ENCODE peak calls at places on chromosomes 13 and 19, in six cellular contexts. Z is pancreas, B is neural progenitor cell, A is IMR-90, H is transverse colon, P is heart right ventricle. D is an unnamed sample. For H3K36me3 and H3K4me1, the result is how much of the 10 kb centered on the place peaks cover.

GRCh38 chr19:8615022-8615421 is 4.5 kb upstream of the ADAMTS10 start:
- DNase-seq in Z (no peak), B (no peak), A (peak), H (no peak), P (no peak), D (no peak)

GRCh38 chr13:29754486-29754806 is 96.0 kb downstream of the UBL3 start:
- DNase-seq in Z (no peak), B (no peak), A (peak), H (no peak), P (no peak), D (no peak)

GRCh38 chr19:38717051-38717450 is 27.2 kb downstream of the CAPN12 start:
- DNase-seq in Z (no peak), B (no peak), A (no peak), H (no peak), P (no peak), D (no peak)

GRCh38 chr19:12649941-12650340 is 16.6 kb downstream of the MAN2B1 start:
- DNase-seq in Z (no peak), B (no peak), A (no peak), H (no peak), P (no peak), D (no peak)

GRCh38 chr13:74026753-74027152 is 107.5 kb downstream of the KLF12 start:
- DNase-seq in Z (no peak), B (no peak), A (peak), H (peak), P (no peak), D (no peak)

GRCh38 chr19:33659835-33660234 is 38.1 kb downstream of the CHST8 start:
- DNase-seq in Z (no peak), B (no peak), A (no peak), H (no peak), P (no peak), D (no peak)

GRCh38 chr13:48595330-48596127 is 58.2 kb upstream of the CYSLTR2 start:
- DNase-seq in Z (peak), B (peak), A (peak), H (peak), P (no peak), D (peak)

GRCh38 chr19:54871713-54872112 is 2.3 kb upstream of the FCAR start:
- DNase-seq in Z (no peak), B (no peak), A (no peak), H (no peak), P (no peak), D (no peak)

GRCh38 chr13:53782400-53783030 is 753.9 kb downstream of the OLFM4 start:
- DNase-seq in Z (peak), B (peak), A (peak), H (no peak), P (no peak), D (no peak)

GRCh38 chr19:40933025-40933424 is 51.0 kb upstream of the CYP2A7 start:
- DNase-seq in Z (no peak), B (peak), A (no peak), H (no peak), P (no peak), D (no peak)

GRCh38 chr13:105090244-105090643 is 1445.2 kb downstream of the EFNB2 start:
- DNase-seq in Z (no peak), B (no peak), A (no peak), H (no peak), P (no peak), D (no peak)

GRCh38 chr19:10848208-10848843 is at the start of gene C19orf38:
- DNase-seq in Z (no peak), B (no peak), A (no peak), H (no peak), P (no peak), D (no peak)

GRCh38 chr19:42683917-42684513 is 56.3 kb downstream of the PSG3 start:
- DNase-seq in Z (no peak), B (peak), A (peak), H (no peak), P (no peak), D (no peak)

GRCh38 chr13:52461265-52461664 is 6.0 kb downstream of the CKAP2 start:
- DNase-seq in Z (no peak), B (no peak), A (no peak), H (no peak), P (no peak), D (no peak)

GRCh38 chr13:26838821-26839220 is 78.2 kb upstream of the GPR12 start:
- DNase-seq in Z (no peak), B (no peak), A (no peak), H (no peak), P (no peak), D (no peak)

GRCh38 chr13:112064222-112064621 is 2.7 kb upstream of the SOX1 start:
- DNase-seq in Z (no peak), B (no peak), A (no peak), H (no peak), P (no peak), D (no peak)

GRCh38 chr19:7304200-7304599 is 10.0 kb upstream of the INSR start:
- DNase-seq in Z (no peak), B (no peak), A (no peak), H (peak), P (no peak), D (no peak)

GRCh38 chr13:30607908-30608307 is 9.8 kb upstream of the USPL1 start:
- DNase-seq in Z (no peak), B (no peak), A (no peak), H (peak), P (no peak), D (no peak)

GRCh38 chr13:97182065-97182890 is 39.9 kb upstream of the MBNL2 start:
- DNase-seq in Z (no peak), B (no peak), A (no peak), H (no peak), P (no peak), D (no peak)

DNA sequence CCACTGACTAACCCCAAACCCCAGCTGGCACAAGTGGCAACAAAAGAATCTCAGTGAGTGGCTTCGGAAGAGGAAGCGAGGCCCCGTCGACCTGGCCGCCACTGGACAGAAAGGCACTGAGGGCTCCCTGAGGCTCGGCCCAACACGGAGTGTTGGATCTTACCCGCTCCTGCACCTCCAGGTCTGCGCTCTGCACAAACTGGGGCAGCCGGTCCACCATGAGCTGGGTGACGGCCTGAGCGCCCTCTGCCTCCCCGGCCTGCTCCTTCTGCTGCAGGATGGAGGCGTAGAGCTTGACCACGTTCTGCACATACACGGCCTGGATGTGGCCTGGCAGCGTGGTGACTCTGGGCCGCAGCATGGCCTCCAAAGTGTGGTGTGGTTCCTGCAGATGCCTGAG is 21.7 kb downstream of the IZUMO4 start:
- DNase-seq in Z (no peak), B (no peak), A (no peak), H (no peak), P (peak), D (no peak)
- H3K36me3 ChIP-seq in Z (under half), B (under half), A (half or more), H (half or more), P (under half), D (half or more)

DNA sequence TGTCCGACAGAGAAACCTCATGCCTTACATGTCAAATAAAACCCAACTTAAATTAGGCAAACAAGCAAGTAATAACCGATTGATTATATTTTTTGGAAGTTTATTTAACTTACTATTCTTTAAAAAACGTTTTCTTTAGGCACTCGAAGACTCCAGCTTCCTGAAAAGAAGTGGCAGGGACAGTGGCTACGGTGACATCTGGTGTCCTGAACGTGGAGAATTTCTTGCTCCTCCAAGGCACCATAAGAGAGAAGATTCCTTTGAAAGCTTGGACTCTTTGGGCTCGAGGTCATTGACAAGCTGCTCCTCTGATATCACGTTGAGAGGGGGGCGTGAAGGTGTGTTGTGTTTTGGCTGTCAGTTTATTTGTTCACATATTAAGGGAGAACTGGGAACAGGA is 164.4 kb downstream of the LMO7 start:
- DNase-seq in Z (no peak), B (no peak), A (no peak), H (no peak), P (no peak), D (no peak)
- H3K4me3 ChIP-seq in Z (no peak), B (no peak), A (no peak), H (no peak), P (no peak), D (no peak)

DNA sequence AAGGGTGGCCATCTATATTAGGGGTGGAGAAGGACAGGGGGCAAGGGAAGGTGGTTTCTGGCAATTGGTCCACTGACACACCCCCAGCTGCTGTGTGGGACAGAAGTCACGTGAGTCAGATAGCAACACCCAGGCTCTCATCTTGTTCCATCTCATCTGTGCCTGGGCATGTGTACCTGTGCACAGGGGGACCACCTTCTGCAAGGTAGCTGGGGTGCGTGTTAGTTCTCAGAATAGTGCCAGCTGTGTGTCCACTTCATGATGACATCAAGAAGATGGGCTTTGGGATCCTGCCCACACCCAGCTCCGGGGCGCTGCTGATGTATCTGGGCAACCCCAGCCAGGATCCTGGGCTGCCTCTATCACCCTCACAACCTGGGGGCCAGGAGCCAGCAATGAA is 38.6 kb downstream of the COL4A2 start:
- DNase-seq in Z (no peak), B (no peak), A (no peak), H (no peak), P (no peak), D (no peak)
- H3K4me1 ChIP-seq in Z (under half), B (under half), A (under half), H (under half), P (half or more), D (under half)

GRCh38 chr19:58003153-58003828 is 671 bp upstream of the ZNF606 start:
- DNase-seq in Z (no peak), B (no peak), A (no peak), H (no peak), P (no peak), D (no peak)

GRCh38 chr19:58000677-58001076 is 1.9 kb downstream of the ZNF606 start:
- DNase-seq in Z (no peak), B (no peak), A (no peak), H (no peak), P (no peak), D (no peak)

GRCh38 chr19:58007285-58007684 is 4.7 kb upstream of the ZNF606 start:
- DNase-seq in Z (no peak), B (no peak), A (no peak), H (no peak), P (no peak), D (no peak)

GRCh38 chr19:58002384-58003152 is at the start of gene ZNF606:
- DNase-seq in Z (peak), B (peak), A (peak), H (peak), P (peak), D (peak)

GRCh38 chr19:58001895-58002369 is 688 bp downstream of the ZNF606 start:
- DNase-seq in Z (no peak), B (no peak), A (peak), H (peak), P (no peak), D (no peak)
- H3K36me3 ChIP-seq in Z (under half), B (half or more), A (under half), H (half or more), P (under half), D (under half)

GRCh38 chr13:100304241-100304640 is 215.3 kb downstream of the PCCA start:
- DNase-seq in Z (no peak), B (no peak), A (no peak), H (no peak), P (no peak), D (no peak)
- H3K4me3 ChIP-seq in Z (no peak), B (no peak), A (no peak), H (no peak), P (no peak), D (no peak)

DNA sequence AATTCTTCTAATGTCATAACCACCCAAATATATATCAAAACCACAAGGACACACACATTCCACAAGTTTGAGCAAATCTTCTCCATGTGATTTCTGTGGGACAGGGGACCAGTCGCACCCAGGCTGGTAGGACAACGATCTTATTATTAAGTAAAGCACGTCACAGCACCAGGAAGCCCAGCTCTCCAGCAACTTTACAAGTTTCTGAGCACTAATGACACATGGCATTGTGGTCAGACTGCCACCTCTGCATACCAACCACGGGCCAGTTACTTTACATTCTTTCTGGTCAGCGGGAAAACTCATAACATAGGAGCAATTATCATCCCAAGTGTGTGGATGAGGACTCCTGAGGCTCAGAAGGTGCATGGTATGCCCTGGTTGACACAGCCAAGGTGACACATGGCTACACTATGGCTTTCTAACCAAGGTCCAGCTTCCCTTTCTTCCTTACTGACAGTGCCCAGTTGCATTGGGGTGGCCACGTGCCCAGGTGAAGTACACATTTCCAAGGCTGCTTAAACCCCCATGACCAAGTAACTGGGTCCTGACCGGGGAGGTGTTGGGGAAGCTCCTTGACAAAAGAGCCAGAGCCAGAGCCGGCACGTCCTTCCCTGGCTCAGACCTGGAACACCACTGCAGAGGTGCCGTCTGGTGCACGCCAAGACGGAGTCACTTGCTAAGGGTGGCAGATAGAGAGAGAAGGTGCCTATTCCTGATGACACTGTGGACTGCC is 27.4 kb downstream of the LATS2 start:
- DNase-seq in Z (peak), B (no peak), A (no peak), H (no peak), P (no peak), D (peak)
- H3K4me1 ChIP-seq in Z (under half), B (under half), A (under half), H (under half), P (half or more), D (under half)

DNA sequence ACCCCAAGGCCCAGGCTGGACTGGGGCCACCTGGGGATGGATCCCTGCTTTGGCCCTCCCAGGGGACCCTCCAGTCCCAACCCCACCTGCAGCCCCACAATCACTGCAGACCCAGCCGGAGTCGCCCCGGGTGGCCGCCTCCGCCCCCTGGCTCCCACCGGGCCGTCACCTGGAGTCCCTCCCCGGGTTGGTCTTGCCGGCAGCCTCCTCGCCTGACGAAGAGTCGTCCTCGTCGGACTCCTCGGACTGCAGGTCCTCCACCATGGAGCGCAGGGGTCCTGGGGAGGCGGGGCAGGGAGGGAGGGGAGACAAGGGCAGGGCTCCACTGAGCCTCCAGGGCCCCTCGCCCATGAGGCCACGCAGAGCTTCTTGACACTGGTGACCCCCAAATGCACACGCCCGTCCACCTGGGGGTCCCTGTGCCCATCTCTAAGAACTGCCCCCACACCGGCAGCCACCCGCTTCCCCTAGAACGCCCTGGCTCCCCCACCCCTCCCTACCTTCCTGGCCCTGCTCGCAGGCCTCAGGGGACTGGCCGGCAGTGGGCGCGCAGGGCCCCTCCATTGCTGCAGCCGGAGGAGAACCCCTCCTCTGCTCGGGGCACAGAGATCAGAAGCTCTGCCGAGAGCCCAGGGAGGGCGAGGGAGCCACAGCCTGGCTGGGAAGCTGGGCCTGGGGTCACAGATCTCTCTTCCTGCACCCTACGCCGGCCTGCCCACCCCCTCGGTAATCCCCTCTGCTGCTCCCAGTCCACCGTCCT is 63.4 kb downstream of the MLLT1 start:
- DNase-seq in Z (no peak), B (no peak), A (no peak), H (no peak), P (peak), D (no peak)
- H3K36me3 ChIP-seq in Z (under half), B (under half), A (under half), H (under half), P (under half), D (under half)

D was measured in Peyer's patch.